ENCODE peak calls at places on chromosome 13, in eight cellular contexts. G is heart left ventricle, K is uterus, Q is A549, A is ovary, H is spleen, X is breast epithelium, E is Peyer's patch. U is an unnamed sample.

GRCh38 chr13:26539738-26540292 is 17.7 kb upstream of the WASF3 start:
- DNase-seq in G (no peak), H (no peak), A (no peak), Q (no peak), E (no peak), K (no peak), X (no peak), U (no peak)

GRCh38 chr13:64311112-64311511 is 2895.5 kb upstream of the PCDH20 start:
- DNase-seq in Q (no peak), H (no peak), E (no peak), G (no peak), K (no peak), A (no peak), X (no peak), U (no peak)

GRCh38 chr13:66559093-66559492 is 671.0 kb downstream of the PCDH9 start:
- DNase-seq in E (no peak), H (no peak), A (no peak), Q (no peak), G (no peak), K (no peak), X (no peak), U (no peak)

GRCh38 chr13:99265823-99266426 is 7.7 kb upstream of the GPR18 start:
- DNase-seq in X (no peak), E (no peak), Q (peak), G (no peak), A (no peak), H (no peak), K (no peak), U (peak)

GRCh38 chr13:21674271-21675009 is 3.6 kb downstream of the FGF9 start:
- DNase-seq in H (peak), A (no peak), G (peak), K (no peak), X (no peak), E (peak), Q (no peak), U (no peak)

GRCh38 chr13:90562388-90562787 is 785.1 kb upstream of the MIR17HG start:
- DNase-seq in H (no peak), K (no peak), X (no peak), G (no peak), A (no peak), E (no peak), Q (no peak), U (no peak)

GRCh38 chr13:40613192-40613818 is 53.1 kb downstream of the FOXO1 start:
- DNase-seq in K (peak), E (no peak), A (no peak), G (peak), X (no peak), H (peak), Q (no peak), U (no peak)

GRCh38 chr13:34391071-34391470 is 551.0 kb upstream of the NBEA start:
- DNase-seq in G (no peak), A (no peak), E (no peak), X (no peak), K (no peak), Q (peak), H (no peak), U (no peak)

GRCh38 chr13:113187263-113187669 is 21.2 kb downstream of the PCID2 start:
- DNase-seq in Q (peak), E (no peak), G (peak), A (peak), X (no peak), K (peak), H (no peak), U (peak)
- TF ChIP-seq POLR2A in Q (no peak), E (no peak), G (peak), A (no peak), X (no peak), K (no peak), H (no peak), U (peak)

GRCh38 chr13:112720814-112721197 is 31.0 kb downstream of the ATP11A start:
- DNase-seq in E (peak), G (no peak), X (no peak), Q (no peak), K (no peak), H (peak), A (peak), U (no peak)

GRCh38 chr13:112721198-112722104 is 31.6 kb downstream of the ATP11A start:
- DNase-seq in X (no peak), G (no peak), H (peak), E (peak), K (no peak), A (peak), Q (no peak), U (no peak)

GRCh38 chr13:112723771-112724170 is 33.9 kb downstream of the ATP11A start:
- DNase-seq in A (peak), Q (no peak), X (no peak), K (no peak), H (peak), E (peak), G (no peak), U (no peak)

GRCh38 chr13:112724788-112725345 is 35.0 kb downstream of the ATP11A start:
- DNase-seq in X (no peak), E (no peak), A (peak), G (no peak), H (peak), K (no peak), Q (no peak), U (no peak)

GRCh38 chr13:112722433-112723250 is 32.8 kb downstream of the ATP11A start:
- DNase-seq in G (peak), H (peak), X (no peak), E (peak), K (peak), A (peak), Q (peak), U (peak)
- TF ChIP-seq POLR2A in G (no peak), H (no peak), X (no peak), E (no peak), K (no peak), A (no peak), Q (no peak), U (no peak)

GRCh38 chr13:19959831-19960672 is 1.5 kb downstream of the ZMYM2 start:
- DNase-seq in G (peak), H (peak), X (peak), K (peak), Q (peak), A (peak), E (peak), U (peak)

GRCh38 chr13:19958119-19959111 is at the start of gene ZMYM2:
- DNase-seq in K (peak), H (peak), Q (peak), A (peak), X (peak), G (peak), E (peak), U (peak)

GRCh38 chr13:19959141-19959830 is 759 bp downstream of the ZMYM2 start:
- DNase-seq in Q (peak), X (peak), K (peak), H (peak), G (peak), A (peak), E (peak), U (peak)

GRCh38 chr13:19955873-19956559 is 2.5 kb upstream of the ZMYM2 start:
- DNase-seq in X (no peak), A (no peak), G (no peak), K (no peak), H (no peak), E (no peak), Q (no peak), U (no peak)

DNA sequence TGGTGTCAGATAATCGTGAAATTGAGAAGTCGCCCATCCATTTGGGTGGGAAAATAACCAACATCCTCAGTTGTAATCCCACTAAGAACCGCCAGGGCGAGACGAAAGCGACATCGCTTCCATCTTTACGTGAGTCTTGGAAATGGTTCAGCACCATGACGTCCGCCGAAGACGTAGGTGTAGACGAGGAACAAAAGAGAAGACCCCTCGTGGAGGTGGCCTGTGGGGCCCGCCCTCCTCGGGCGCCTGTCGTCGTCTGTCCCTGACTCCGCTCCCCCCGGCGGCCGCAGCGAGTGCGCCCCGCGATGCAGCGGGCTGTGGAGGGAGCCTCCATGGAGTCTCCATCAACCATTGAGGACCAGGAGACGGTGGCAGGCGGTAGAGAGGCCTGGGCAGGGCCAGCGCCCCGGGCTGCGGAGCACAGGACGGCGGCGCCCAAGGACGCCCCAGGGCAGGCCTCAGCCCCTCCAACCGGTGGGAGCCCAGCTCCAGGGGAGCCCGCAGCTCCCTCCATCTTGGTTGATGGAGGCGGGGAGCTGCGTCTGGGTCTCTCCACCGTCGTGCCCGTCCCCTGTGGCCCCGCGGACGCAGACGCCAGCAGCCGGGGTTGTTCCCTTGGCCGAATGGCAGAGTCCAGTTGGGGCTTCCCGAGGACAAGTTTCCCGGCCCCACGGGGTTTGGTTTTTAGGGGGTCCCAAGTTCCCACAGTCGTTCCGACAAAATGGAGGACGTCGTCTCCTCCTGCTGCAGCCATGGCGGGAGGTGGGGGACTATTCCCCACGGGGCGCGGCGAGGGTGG is 1.0 kb upstream of the ZMYM2 start:
- DNase-seq in H (peak), X (peak), K (peak), E (peak), G (peak), Q (peak), A (peak), U (no peak)
- TF ChIP-seq POLR2A in H (no peak), X (peak), K (no peak), E (peak), G (peak), Q (peak), A (peak), U (no peak)

DNA sequence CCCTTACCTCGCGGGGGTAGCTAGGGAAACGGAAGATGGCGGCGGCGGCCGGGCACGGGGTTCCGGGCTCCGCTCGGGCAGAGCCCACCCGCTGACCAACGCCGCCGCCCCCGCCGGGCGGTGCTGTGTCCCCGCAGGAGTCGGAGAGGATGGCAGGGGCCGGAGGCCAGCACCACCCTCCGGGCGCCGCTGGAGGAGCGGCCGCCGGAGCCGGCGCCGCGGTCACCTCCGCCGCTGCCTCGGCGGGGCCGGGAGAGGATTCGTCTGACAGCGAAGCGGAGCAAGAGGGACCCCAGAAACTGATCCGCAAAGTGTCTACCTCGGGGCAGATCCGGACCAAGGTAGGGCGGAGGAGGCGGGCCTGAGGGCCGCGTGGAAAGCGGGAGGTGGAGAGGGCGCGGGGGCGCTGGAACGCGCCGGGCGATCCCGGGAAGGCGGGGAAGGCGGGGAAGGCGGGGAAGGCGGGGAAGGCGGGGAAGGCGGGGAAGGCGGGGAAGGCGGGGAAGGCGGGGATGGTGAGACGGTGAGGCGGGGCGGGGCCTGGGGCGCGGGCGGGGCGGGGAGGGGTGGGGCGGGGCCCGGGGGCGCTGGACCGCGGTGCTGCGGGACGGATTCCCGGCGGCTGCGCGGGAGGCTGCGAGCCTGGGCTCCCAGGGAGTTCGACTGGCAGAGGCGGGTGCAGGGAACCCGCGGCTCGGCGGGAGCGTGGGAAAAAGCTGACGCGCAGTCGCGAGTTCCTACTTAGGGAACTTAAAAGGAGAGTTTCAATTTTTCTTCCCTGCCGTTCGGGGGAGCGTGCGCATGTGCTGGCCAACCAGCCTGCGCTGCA is at the start of gene DGKH:
- DNase-seq in A (peak), K (peak), G (peak), E (peak), H (peak), Q (peak), X (peak), U (peak)
- TF ChIP-seq POLR2A in A (no peak), K (peak), G (peak), E (peak), H (no peak), Q (peak), X (peak), U (peak)

GRCh38 chr13:113862191-113862765 is 1.6 kb downstream of the GAS6 start:
- DNase-seq in E (peak), G (no peak), Q (no peak), K (peak), X (peak), A (peak), H (no peak), U (no peak)

GRCh38 chr13:113861433-113862030 is 2.3 kb downstream of the GAS6 start:
- DNase-seq in X (peak), K (peak), G (no peak), A (peak), H (no peak), Q (no peak), E (peak), U (no peak)

GRCh38 chr13:113859311-113860050 is 4.4 kb downstream of the GAS6 start:
- DNase-seq in E (peak), A (no peak), X (no peak), G (no peak), Q (no peak), K (peak), H (no peak), U (no peak)

GRCh38 chr13:113860051-113860471 is 3.8 kb downstream of the GAS6 start:
- DNase-seq in Q (no peak), K (no peak), X (peak), G (no peak), H (no peak), A (peak), E (peak), U (no peak)

DNA sequence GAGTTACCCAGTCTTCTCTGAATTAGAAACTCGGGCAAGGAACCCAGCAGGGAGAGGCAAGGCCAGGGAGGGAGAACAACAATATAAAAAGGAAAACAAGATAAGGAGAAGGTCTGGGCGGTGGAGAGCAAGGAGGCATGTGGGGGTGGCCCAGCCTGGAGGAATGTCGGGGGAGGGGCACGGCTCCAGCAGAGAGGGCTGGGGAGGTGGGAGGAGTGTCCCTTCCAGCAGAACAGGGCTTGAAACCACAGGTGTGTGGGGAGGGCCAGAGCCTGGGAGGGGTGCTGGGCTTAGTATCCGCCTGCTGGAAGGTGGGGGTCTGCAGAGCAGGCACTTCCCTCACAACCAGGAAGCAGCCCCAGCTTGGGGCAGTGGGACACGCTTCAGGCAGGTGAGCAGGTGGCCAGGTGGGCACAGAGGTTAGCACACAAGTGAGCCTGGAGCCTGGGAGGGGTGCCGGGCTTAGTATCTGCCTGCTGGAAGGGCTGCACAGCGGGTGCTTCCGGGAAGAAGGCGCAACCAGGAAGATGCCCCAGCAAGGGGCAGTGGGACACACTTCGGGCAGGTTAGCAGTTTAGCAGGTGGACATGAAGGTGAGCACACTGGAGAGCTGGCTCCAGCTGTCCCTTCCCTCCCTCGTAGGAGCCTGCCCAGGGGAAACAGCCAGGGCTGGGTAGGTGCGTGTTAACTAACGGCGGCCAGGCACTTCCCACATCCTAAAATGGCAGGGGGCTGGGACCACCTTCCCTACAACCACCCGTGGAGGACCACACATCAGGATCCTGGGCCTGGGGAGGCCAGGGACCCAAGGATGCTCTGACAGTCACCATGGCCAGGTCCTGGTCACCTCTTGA is 3.1 kb downstream of the GAS6 start:
- DNase-seq in E (peak), Q (no peak), A (peak), X (peak), K (peak), G (no peak), H (no peak), U (no peak)
- TF ChIP-seq POLR2A in E (no peak), Q (no peak), A (no peak), X (no peak), K (no peak), G (no peak), H (no peak), U (no peak)

GRCh38 chr13:28494861-28495585 is at the start of gene FLT1:
- DNase-seq in E (no peak), H (peak), K (peak), A (peak), Q (no peak), X (no peak), G (peak), U (no peak)
- TF ChIP-seq POLR2A in E (no peak), H (no peak), K (peak), A (no peak), Q (no peak), X (no peak), G (peak), U (peak)

DNA sequence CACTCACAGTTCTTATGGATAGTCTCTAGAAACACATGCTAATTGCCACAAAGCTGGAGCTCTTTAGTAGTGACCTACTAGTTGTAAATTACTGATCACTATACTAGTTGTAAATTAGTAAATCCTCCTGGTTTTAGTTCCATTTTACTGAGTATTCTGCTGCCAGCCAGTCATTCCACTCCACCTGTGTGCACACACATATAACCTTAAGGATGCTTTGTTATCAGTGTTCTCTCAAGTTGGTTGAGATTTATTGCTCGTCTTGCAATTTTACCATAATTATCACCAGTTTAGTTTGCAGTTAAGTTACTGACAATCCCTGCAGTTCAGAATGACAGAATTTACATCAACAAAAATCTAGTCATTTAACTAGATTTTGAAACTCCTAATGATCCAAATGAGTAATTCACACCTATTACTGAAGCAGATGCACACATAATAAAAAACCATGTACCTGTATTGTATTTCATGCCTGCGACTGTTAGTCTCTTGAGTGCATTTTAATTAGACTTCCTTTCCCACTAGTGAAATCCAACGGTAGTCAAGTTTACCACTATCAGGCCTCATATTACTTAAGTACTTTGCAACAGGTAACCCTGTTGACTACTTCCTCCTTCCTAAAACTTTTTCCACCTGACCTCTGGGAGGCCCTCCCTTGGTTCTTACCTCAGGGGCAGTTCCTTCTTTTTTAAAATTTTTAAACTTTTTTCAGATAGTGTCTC is 7.6 kb downstream of the TPT1 start:
- DNase-seq in Q (no peak), K (no peak), E (no peak), X (no peak), G (no peak), A (no peak), H (no peak), U (no peak)
- TF ChIP-seq POLR2A in Q (no peak), K (no peak), E (no peak), X (no peak), G (no peak), A (no peak), H (no peak), U (no peak)

GRCh38 chr13:44402902-44403719 is 29.5 kb downstream of the SERP2 start:
- DNase-seq in E (no peak), G (no peak), A (no peak), K (no peak), Q (no peak), X (peak), H (peak), U (no peak)

GRCh38 chr13:44407379-44407778 is 33.8 kb downstream of the SERP2 start:
- DNase-seq in A (no peak), X (no peak), E (no peak), K (no peak), H (no peak), Q (no peak), G (no peak), U (no peak)

GRCh38 chr13:44403720-44404063 is 30.1 kb downstream of the SERP2 start:
- DNase-seq in E (no peak), G (no peak), A (no peak), H (no peak), K (no peak), X (no peak), Q (no peak), U (no peak)

GRCh38 chr13:44406617-44407016 is 33.0 kb downstream of the SERP2 start:
- DNase-seq in E (no peak), Q (no peak), H (no peak), A (no peak), G (no peak), K (no peak), X (no peak), U (no peak)

DNA sequence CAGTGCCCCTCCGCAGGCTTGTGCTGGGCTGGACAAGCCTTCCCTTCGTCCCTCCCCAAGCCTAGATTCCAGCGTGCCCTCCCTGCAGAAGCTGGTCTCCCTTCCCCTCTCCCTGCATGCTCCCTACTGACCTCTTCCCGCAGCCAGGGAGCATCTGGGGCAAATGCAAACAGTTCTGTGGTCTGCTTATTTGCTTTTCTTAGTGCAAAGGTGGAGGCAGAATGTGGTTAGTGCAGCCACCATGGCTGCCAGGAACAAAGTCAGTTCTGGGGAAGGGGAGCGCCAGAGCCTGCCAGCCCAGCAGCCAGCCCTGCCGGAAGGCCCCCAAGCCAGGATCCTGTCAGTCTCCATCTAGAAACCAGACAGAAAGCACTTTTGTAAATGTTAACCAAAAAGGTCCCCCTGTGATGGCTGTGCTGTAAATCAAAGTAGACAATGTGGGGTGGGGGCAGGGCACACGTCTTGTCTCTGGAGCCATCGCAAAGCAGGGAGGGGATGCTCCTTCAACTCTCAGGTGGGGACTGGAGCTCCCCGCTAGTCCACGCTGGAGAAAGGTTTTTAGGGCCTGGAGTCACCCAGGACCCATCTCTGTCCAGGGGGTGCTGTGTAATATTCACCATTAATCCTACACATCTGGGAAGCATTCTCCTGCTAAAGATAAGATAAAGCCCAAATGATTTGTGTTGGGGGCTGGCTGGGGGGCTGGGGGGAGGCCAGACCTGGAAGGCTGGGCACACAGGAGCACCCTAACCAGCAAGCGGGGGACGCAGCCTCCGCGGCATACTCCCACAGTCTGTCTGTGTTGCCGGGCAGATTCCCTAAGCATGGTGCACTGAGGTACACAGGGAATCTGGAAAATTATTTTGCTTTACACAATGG is 30.9 kb downstream of the SERP2 start:
- DNase-seq in A (no peak), X (peak), H (no peak), Q (no peak), E (no peak), K (no peak), G (no peak), U (no peak)
- TF ChIP-seq POLR2A in A (no peak), X (no peak), H (no peak), Q (no peak), E (no peak), K (no peak), G (no peak), U (no peak)

U was measured in H54.